ENCODE peak calls at places on chromosomes 1 and 21, in nine cellular contexts. One of them, this sample, is unnamed.

GRCh38 chr1:60886793-60887331 is 195.5 kb upstream of the NFIA start:
- DNase-seq in HepG2: no peak
- DNase-seq in endothelial cell of umbilical vein: no peak
- DNase-seq in GM23338: peak; percentile 76
- DNase-seq in transverse colon: no peak
- DNase-seq in spleen: no peak
- DNase-seq in suprapubic skin: no peak
- DNase-seq in stomach: no peak
- DNase-seq in breast epithelium: no peak
- DNase-seq in this sample: no peak

GRCh38 chr21:15592271-15592860 is 137.4 kb upstream of the USP25 start:
- DNase-seq in HepG2: peak; percentile 44
- DNase-seq in breast epithelium: no peak
- DNase-seq in endothelial cell of umbilical vein: peak; percentile 65
- DNase-seq in spleen: no peak
- DNase-seq in suprapubic skin: no peak
- DNase-seq in stomach: no peak
- DNase-seq in GM23338: peak; percentile 35
- DNase-seq in transverse colon: no peak
- DNase-seq in this sample: peak; percentile 21

GRCh38 chr1:180199018-180199417 is 31.0 kb upstream of the LHX4 start:
- DNase-seq in breast epithelium: no peak
- DNase-seq in suprapubic skin: no peak
- DNase-seq in HepG2: no peak
- DNase-seq in GM23338: no peak
- DNase-seq in endothelial cell of umbilical vein: no peak
- DNase-seq in spleen: no peak
- DNase-seq in stomach: no peak
- DNase-seq in transverse colon: no peak
- DNase-seq in this sample: no peak

GRCh38 chr1:204449631-204450280 is 38.1 kb upstream of the PPP1R15B start:
- DNase-seq in stomach: no peak
- DNase-seq in GM23338: peak; percentile 20
- DNase-seq in endothelial cell of umbilical vein: no peak
- DNase-seq in spleen: peak; percentile 76
- DNase-seq in HepG2: no peak
- DNase-seq in suprapubic skin: no peak
- DNase-seq in transverse colon: no peak
- DNase-seq in breast epithelium: no peak
- DNase-seq in this sample: no peak

GRCh38 chr1:229392936-229393335 is 41.0 kb downstream of the ACTA1 start:
- DNase-seq in GM23338: no peak
- DNase-seq in HepG2: no peak
- DNase-seq in breast epithelium: no peak
- DNase-seq in endothelial cell of umbilical vein: no peak
- DNase-seq in suprapubic skin: no peak
- DNase-seq in spleen: no peak
- DNase-seq in transverse colon: no peak
- DNase-seq in stomach: no peak
- DNase-seq in this sample: no peak

GRCh38 chr1:94104776-94105462 is 16.0 kb downstream of the ABCA4 start:
- DNase-seq in suprapubic skin: no peak
- DNase-seq in breast epithelium: no peak
- DNase-seq in spleen: no peak
- DNase-seq in GM23338: no peak
- DNase-seq in HepG2: no peak
- DNase-seq in endothelial cell of umbilical vein: no peak
- DNase-seq in transverse colon: no peak
- DNase-seq in stomach: no peak
- DNase-seq in this sample: no peak

GRCh38 chr1:59672851-59673574 is 141.7 kb upstream of the HOOK1 start:
- DNase-seq in GM23338: peak; percentile 51
- DNase-seq in transverse colon: no peak
- DNase-seq in breast epithelium: no peak
- DNase-seq in HepG2: peak; percentile 63
- DNase-seq in stomach: no peak
- DNase-seq in spleen: no peak
- DNase-seq in endothelial cell of umbilical vein: peak; percentile 13
- DNase-seq in suprapubic skin: no peak
- DNase-seq in this sample: no peak

GRCh38 chr1:3019007-3019515 is 2.2 kb upstream of the ACTRT2 start:
- DNase-seq in breast epithelium: no peak
- DNase-seq in endothelial cell of umbilical vein: no peak
- DNase-seq in GM23338: no peak
- DNase-seq in spleen: peak; percentile 58
- DNase-seq in stomach: no peak
- DNase-seq in transverse colon: peak; percentile 2
- DNase-seq in suprapubic skin: no peak
- DNase-seq in HepG2: no peak
- DNase-seq in this sample: no peak

GRCh38 chr21:43611598-43612369 is 47.5 kb downstream of the HSF2BP start:
- DNase-seq in suprapubic skin: no peak
- DNase-seq in transverse colon: peak; percentile 84
- DNase-seq in GM23338: peak; percentile 85
- DNase-seq in spleen: peak; percentile 78
- DNase-seq in HepG2: peak; percentile 75
- DNase-seq in breast epithelium: peak; percentile 66
- DNase-seq in endothelial cell of umbilical vein: peak; percentile 80
- DNase-seq in stomach: peak; percentile 78
- DNase-seq in this sample: peak; percentile 61

GRCh38 chr1:174912243-174912642 is 87.5 kb upstream of the CACYBP start:
- DNase-seq in suprapubic skin: no peak
- DNase-seq in GM23338: no peak
- DNase-seq in endothelial cell of umbilical vein: peak; percentile 7
- DNase-seq in transverse colon: no peak
- DNase-seq in spleen: no peak
- DNase-seq in breast epithelium: no peak
- DNase-seq in stomach: no peak
- DNase-seq in HepG2: no peak
- DNase-seq in this sample: no peak

GRCh38 chr1:69858534-69858933 is 290.8 kb downstream of the LRRC7 start:
- DNase-seq in spleen: no peak
- DNase-seq in HepG2: no peak
- DNase-seq in transverse colon: no peak
- DNase-seq in breast epithelium: no peak
- DNase-seq in stomach: no peak
- DNase-seq in suprapubic skin: no peak
- DNase-seq in endothelial cell of umbilical vein: peak; percentile 61
- DNase-seq in GM23338: no peak
- DNase-seq in this sample: no peak

GRCh38 chr1:31479801-31480200 is 66.8 kb downstream of the SERINC2 start:
- DNase-seq in stomach: no peak
- DNase-seq in GM23338: no peak
- DNase-seq in spleen: no peak
- DNase-seq in suprapubic skin: no peak
- DNase-seq in breast epithelium: no peak
- DNase-seq in transverse colon: no peak
- DNase-seq in endothelial cell of umbilical vein: no peak
- DNase-seq in HepG2: no peak
- DNase-seq in this sample: no peak

GRCh38 chr1:30955448-30956015 is 47.0 kb upstream of the SDC3 start:
- DNase-seq in spleen: no peak
- DNase-seq in HepG2: no peak
- DNase-seq in endothelial cell of umbilical vein: no peak
- DNase-seq in transverse colon: no peak
- DNase-seq in GM23338: no peak
- DNase-seq in breast epithelium: no peak
- DNase-seq in suprapubic skin: no peak
- DNase-seq in stomach: no peak
- DNase-seq in this sample: no peak

GRCh38 chr1:36654586-36654985 is 171.9 kb upstream of the CSF3R start:
- DNase-seq in GM23338: no peak
- DNase-seq in stomach: no peak
- DNase-seq in HepG2: no peak
- DNase-seq in endothelial cell of umbilical vein: no peak
- DNase-seq in breast epithelium: no peak
- DNase-seq in spleen: no peak
- DNase-seq in suprapubic skin: no peak
- DNase-seq in transverse colon: no peak
- DNase-seq in this sample: no peak

GRCh38 chr1:162916407-162916806 is 55.4 kb upstream of the CCDC190 start:
- DNase-seq in endothelial cell of umbilical vein: peak; percentile 47
- DNase-seq in suprapubic skin: no peak
- DNase-seq in GM23338: no peak
- DNase-seq in stomach: no peak
- DNase-seq in transverse colon: no peak
- DNase-seq in spleen: no peak
- DNase-seq in HepG2: no peak
- DNase-seq in breast epithelium: no peak
- DNase-seq in this sample: no peak

GRCh38 chr21:17386498-17386897 is 126.3 kb upstream of the CXADR start:
- DNase-seq in transverse colon: no peak
- DNase-seq in spleen: no peak
- DNase-seq in suprapubic skin: no peak
- DNase-seq in endothelial cell of umbilical vein: no peak
- DNase-seq in stomach: no peak
- DNase-seq in breast epithelium: no peak
- DNase-seq in GM23338: peak; percentile 39
- DNase-seq in HepG2: no peak
- DNase-seq in this sample: no peak

GRCh38 chr1:103931891-103932290 is 182.2 kb downstream of the AMY1C start:
- DNase-seq in endothelial cell of umbilical vein: no peak
- DNase-seq in suprapubic skin: no peak
- DNase-seq in HepG2: no peak
- DNase-seq in breast epithelium: no peak
- DNase-seq in spleen: no peak
- DNase-seq in transverse colon: no peak
- DNase-seq in GM23338: no peak
- DNase-seq in stomach: no peak
- DNase-seq in this sample: no peak

GRCh38 chr1:244116946-244117345 is 65.9 kb downstream of the ZBTB18 start:
- DNase-seq in spleen: no peak
- DNase-seq in stomach: no peak
- DNase-seq in breast epithelium: no peak
- DNase-seq in HepG2: no peak
- DNase-seq in transverse colon: no peak
- DNase-seq in suprapubic skin: no peak
- DNase-seq in endothelial cell of umbilical vein: no peak
- DNase-seq in GM23338: no peak
- DNase-seq in this sample: no peak

GRCh38 chr1:246214708-246215504 is 292.2 kb downstream of the SMYD3 start:
- DNase-seq in HepG2: no peak
- DNase-seq in transverse colon: peak; percentile 27
- DNase-seq in GM23338: no peak
- DNase-seq in stomach: no peak
- DNase-seq in endothelial cell of umbilical vein: peak; percentile 88
- DNase-seq in spleen: no peak
- DNase-seq in breast epithelium: no peak
- DNase-seq in suprapubic skin: no peak
- DNase-seq in this sample: no peak

GRCh38 chr1:85224734-85225623 is 24.2 kb upstream of the SYDE2 start:
- DNase-seq in suprapubic skin: no peak
- DNase-seq in spleen: no peak
- DNase-seq in GM23338: peak; percentile 90
- DNase-seq in breast epithelium: no peak
- DNase-seq in stomach: peak; percentile 84
- DNase-seq in HepG2: no peak
- DNase-seq in endothelial cell of umbilical vein: no peak
- DNase-seq in transverse colon: peak; percentile 72
- DNase-seq in this sample: peak; percentile 67
- TF ChIP-seq POLR2AphosphoS5 in suprapubic skin: no peak
- TF ChIP-seq POLR2AphosphoS5 in spleen: no peak
- TF ChIP-seq POLR2AphosphoS5 in GM23338: no peak
- TF ChIP-seq POLR2AphosphoS5 in breast epithelium: no peak
- TF ChIP-seq POLR2AphosphoS5 in stomach: peak; percentile 80
- TF ChIP-seq POLR2AphosphoS5 in HepG2: no peak
- TF ChIP-seq POLR2AphosphoS5 in endothelial cell of umbilical vein: no peak
- TF ChIP-seq POLR2AphosphoS5 in transverse colon: no peak
- TF ChIP-seq POLR2AphosphoS5 in this sample: peak; percentile 52

GRCh38 chr1:164654200-164654599 is 95.2 kb downstream of the PBX1 start:
- DNase-seq in stomach: no peak
- DNase-seq in HepG2: no peak
- DNase-seq in breast epithelium: no peak
- DNase-seq in suprapubic skin: no peak
- DNase-seq in spleen: no peak
- DNase-seq in endothelial cell of umbilical vein: no peak
- DNase-seq in transverse colon: no peak
- DNase-seq in GM23338: no peak
- DNase-seq in this sample: no peak
- H3K4me1 ChIP-seq in stomach: peaks cover 76% of the 10 kb centered on the region
- H3K4me1 ChIP-seq in HepG2: no peaks in the 10 kb centered on the region
- H3K4me1 ChIP-seq in breast epithelium: no peaks in the 10 kb centered on the region
- H3K4me1 ChIP-seq in suprapubic skin: peaks cover 20% of the 10 kb centered on the region
- H3K4me1 ChIP-seq in spleen: peaks cover 9% of the 10 kb centered on the region
- H3K4me1 ChIP-seq in endothelial cell of umbilical vein: peaks cover 3% of the 10 kb centered on the region
- H3K4me1 ChIP-seq in transverse colon: peaks cover 29% of the 10 kb centered on the region
- H3K4me1 ChIP-seq in GM23338: peaks cover 47% of the 10 kb centered on the region
- H3K4me1 ChIP-seq in this sample: peaks cover 6% of the 10 kb centered on the region

GRCh38 chr1:51331206-51332100 is 1.1 kb upstream of the TTC39A start:
- DNase-seq in breast epithelium: peak; percentile 65
- DNase-seq in GM23338: peak; percentile 60
- DNase-seq in HepG2: peak; percentile 62
- DNase-seq in stomach: peak; percentile 50
- DNase-seq in endothelial cell of umbilical vein: peak; percentile 41
- DNase-seq in spleen: no peak
- DNase-seq in suprapubic skin: peak; percentile 70
- DNase-seq in transverse colon: peak; percentile 52
- DNase-seq in this sample: peak; percentile 49
- H3K4me3 ChIP-seq in breast epithelium: peak overlapping the region; percentile 85
- H3K4me3 ChIP-seq in GM23338: peak overlapping the region; percentile 83
- H3K4me3 ChIP-seq in HepG2: peak overlapping the region; percentile 79
- H3K4me3 ChIP-seq in stomach: peak overlapping the region; percentile 53
- H3K4me3 ChIP-seq in endothelial cell of umbilical vein: no peak overlapping the region
- H3K4me3 ChIP-seq in spleen: no peak overlapping the region
- H3K4me3 ChIP-seq in suprapubic skin: peak overlapping the region; percentile 59
- H3K4me3 ChIP-seq in transverse colon: peak overlapping the region; percentile 49
- H3K4me3 ChIP-seq in this sample: peak overlapping the region; percentile 58

DNA sequence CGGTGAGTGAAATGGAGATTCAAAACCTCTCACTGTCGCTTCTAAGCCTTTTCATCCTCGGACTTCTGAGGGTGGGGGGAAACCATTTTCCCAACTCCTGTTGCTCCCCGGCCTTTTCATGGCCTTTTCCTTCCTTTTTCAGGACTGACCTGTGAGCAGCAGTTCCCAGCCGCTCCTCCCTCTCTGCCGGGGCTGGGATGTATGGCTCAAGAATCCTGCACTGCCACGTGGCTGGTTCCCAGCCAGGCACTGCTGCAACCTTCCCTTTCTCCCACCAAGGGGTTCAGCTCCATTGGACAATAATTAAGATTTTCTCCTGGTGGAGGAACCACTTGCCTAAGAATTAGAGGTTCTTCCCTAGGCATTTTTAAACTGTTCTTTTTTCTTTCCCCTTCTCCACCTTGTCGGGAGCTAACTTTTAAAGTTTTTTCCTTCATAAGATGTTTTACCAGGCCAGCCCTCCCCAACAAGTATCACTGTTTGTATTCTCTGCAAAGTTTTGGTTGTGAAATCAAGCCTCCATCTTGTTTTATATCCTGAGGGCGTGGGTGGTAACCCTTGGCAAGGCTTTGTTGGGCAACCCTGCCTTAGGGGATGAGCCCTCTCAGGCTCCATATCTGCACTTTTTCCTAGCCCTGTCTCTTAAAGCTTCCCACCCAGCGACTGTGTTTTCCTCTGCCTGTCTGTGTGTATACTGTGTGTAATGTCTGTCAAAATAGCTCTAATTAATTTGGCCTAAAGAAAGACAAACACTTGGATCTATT is 1166.6 kb upstream of the ADGRL2 start:
- DNase-seq in HepG2: no peak
- DNase-seq in suprapubic skin: no peak
- DNase-seq in transverse colon: no peak
- DNase-seq in stomach: no peak
- DNase-seq in breast epithelium: no peak
- DNase-seq in endothelial cell of umbilical vein: no peak
- DNase-seq in GM23338: peak; percentile 4
- DNase-seq in spleen: no peak
- DNase-seq in this sample: no peak
- TF ChIP-seq POLR2AphosphoS5 in HepG2: no peak
- TF ChIP-seq POLR2AphosphoS5 in suprapubic skin: no peak
- TF ChIP-seq POLR2AphosphoS5 in transverse colon: no peak
- TF ChIP-seq POLR2AphosphoS5 in stomach: no peak
- TF ChIP-seq POLR2AphosphoS5 in breast epithelium: no peak
- TF ChIP-seq POLR2AphosphoS5 in endothelial cell of umbilical vein: no peak
- TF ChIP-seq POLR2AphosphoS5 in GM23338: no peak
- TF ChIP-seq POLR2AphosphoS5 in spleen: no peak
- TF ChIP-seq POLR2AphosphoS5 in this sample: no peak